ENCODE peak calls at places on chromosomes 16 and 17, in six cellular contexts. One of them, this sample, is unnamed. For H3K9me3, the result is how much of the 10 kb centered on the place peaks cover.

GRCh38 chr17:4444782-4445473 is 11.2 kb downstream of the SPNS3 start:
- DNase-seq in trophoblast cell: no peak
- DNase-seq in neuronal stem cell: no peak
- DNase-seq in IMR-90: no peak
- DNase-seq in H1: no peak
- DNase-seq in H9: no peak
- DNase-seq in this sample: no peak

GRCh38 chr16:63361032-63361624 is 1324.9 kb upstream of the CDH8 start:
- DNase-seq in neuronal stem cell: peak
- DNase-seq in trophoblast cell: peak
- DNase-seq in IMR-90: peak
- DNase-seq in H9: no peak
- DNase-seq in H1: no peak
- DNase-seq in this sample: peak

GRCh38 chr17:41071606-41072375 is 6.1 kb upstream of the KRTAP2-4 start:
- DNase-seq in trophoblast cell: no peak
- DNase-seq in H9: no peak
- DNase-seq in IMR-90: no peak
- DNase-seq in neuronal stem cell: no peak
- DNase-seq in H1: no peak
- DNase-seq in this sample: no peak

GRCh38 chr17:29412780-29413565 is 22.8 kb downstream of the TAOK1 start:
- DNase-seq in H1: no peak
- DNase-seq in H9: no peak
- DNase-seq in IMR-90: peak
- DNase-seq in neuronal stem cell: no peak
- DNase-seq in trophoblast cell: no peak
- DNase-seq in this sample: peak

GRCh38 chr17:13477180-13477611 is 124.5 kb downstream of the HS3ST3A1 start:
- DNase-seq in H9: no peak
- DNase-seq in trophoblast cell: no peak
- DNase-seq in IMR-90: peak
- DNase-seq in H1: no peak
- DNase-seq in neuronal stem cell: no peak
- DNase-seq in this sample: peak

GRCh38 chr16:69035375-69035774 is 70.1 kb upstream of the HAS3 start:
- DNase-seq in neuronal stem cell: no peak
- DNase-seq in H9: no peak
- DNase-seq in H1: no peak
- DNase-seq in trophoblast cell: no peak
- DNase-seq in IMR-90: no peak
- DNase-seq in this sample: no peak

GRCh38 chr16:84225126-84225525 is 14.7 kb downstream of the KCNG4 start:
- DNase-seq in IMR-90: no peak
- DNase-seq in trophoblast cell: no peak
- DNase-seq in H9: no peak
- DNase-seq in H1: no peak
- DNase-seq in neuronal stem cell: no peak
- DNase-seq in this sample: no peak

GRCh38 chr17:39676198-39676819 is 8.1 kb downstream of the PNMT start:
- DNase-seq in H9: no peak
- DNase-seq in H1: no peak
- DNase-seq in neuronal stem cell: no peak
- DNase-seq in IMR-90: no peak
- DNase-seq in trophoblast cell: no peak
- DNase-seq in this sample: no peak

GRCh38 chr16:74844041-74844826 is 69.6 kb upstream of the FA2H start:
- DNase-seq in IMR-90: no peak
- DNase-seq in trophoblast cell: no peak
- DNase-seq in H9: no peak
- DNase-seq in H1: no peak
- DNase-seq in neuronal stem cell: no peak
- DNase-seq in this sample: no peak

GRCh38 chr16:72858611-72859493 is 189.1 kb downstream of the ZFHX3 start:
- DNase-seq in IMR-90: peak
- DNase-seq in H1: no peak
- DNase-seq in trophoblast cell: peak
- DNase-seq in H9: no peak
- DNase-seq in neuronal stem cell: no peak
- DNase-seq in this sample: peak

GRCh38 chr16:10983175-10983558 is 38.8 kb downstream of the CLEC16A start:
- DNase-seq in trophoblast cell: no peak
- DNase-seq in neuronal stem cell: no peak
- DNase-seq in H1: no peak
- DNase-seq in H9: no peak
- DNase-seq in IMR-90: no peak
- DNase-seq in this sample: no peak

DNA sequence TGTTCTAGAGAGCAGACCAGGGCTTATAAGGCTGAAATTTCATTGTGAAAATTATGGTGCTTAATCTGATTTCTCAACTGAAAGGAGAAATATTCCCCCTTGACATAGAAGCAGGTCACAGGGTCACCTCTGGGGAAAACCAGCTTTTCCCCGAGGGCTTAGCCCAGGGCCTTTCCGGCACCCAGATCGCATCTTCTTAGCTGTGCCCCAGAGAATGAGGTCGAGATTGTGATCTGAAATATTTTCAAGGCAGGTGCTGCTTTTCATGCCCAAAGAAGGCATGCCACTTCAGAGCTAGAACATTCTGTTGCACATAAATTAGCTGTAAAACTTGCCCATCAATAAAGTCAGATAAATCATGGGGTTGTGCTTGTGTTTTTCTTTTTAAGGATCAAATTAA is 25.4 kb upstream of the ARHGAP17 start:
- DNase-seq in trophoblast cell: peak
- DNase-seq in H9: no peak
- DNase-seq in neuronal stem cell: no peak
- DNase-seq in IMR-90: no peak
- DNase-seq in H1: no peak
- DNase-seq in this sample: no peak
- H3K14ac ChIP-seq in trophoblast cell: no peak
- H3K14ac ChIP-seq in H9: no peak
- H3K14ac ChIP-seq in neuronal stem cell: no peak
- H3K14ac ChIP-seq in IMR-90: no peak
- H3K14ac ChIP-seq in H1: no peak
- H3K14ac ChIP-seq in this sample: no peak

GRCh38 chr17:36863131-36863530 is 74.1 kb upstream of the LHX1 start:
- DNase-seq in trophoblast cell: no peak
- DNase-seq in neuronal stem cell: no peak
- DNase-seq in H9: no peak
- DNase-seq in H1: no peak
- DNase-seq in IMR-90: no peak
- DNase-seq in this sample: no peak

GRCh38 chr17:36864827-36865320 is 72.4 kb upstream of the LHX1 start:
- DNase-seq in neuronal stem cell: no peak
- DNase-seq in H9: no peak
- DNase-seq in trophoblast cell: no peak
- DNase-seq in IMR-90: no peak
- DNase-seq in H1: no peak
- DNase-seq in this sample: no peak

GRCh38 chr17:36864230-36864629 is 73.0 kb upstream of the LHX1 start:
- DNase-seq in IMR-90: no peak
- DNase-seq in trophoblast cell: no peak
- DNase-seq in H1: no peak
- DNase-seq in neuronal stem cell: no peak
- DNase-seq in H9: no peak
- DNase-seq in this sample: no peak

GRCh38 chr17:36862116-36862920 is 75.0 kb upstream of the LHX1 start:
- DNase-seq in IMR-90: no peak
- DNase-seq in trophoblast cell: no peak
- DNase-seq in neuronal stem cell: no peak
- DNase-seq in H9: no peak
- DNase-seq in H1: no peak
- DNase-seq in this sample: no peak

GRCh38 chr17:36863676-36864075 is 73.6 kb upstream of the LHX1 start:
- DNase-seq in H1: no peak
- DNase-seq in trophoblast cell: no peak
- DNase-seq in H9: no peak
- DNase-seq in IMR-90: no peak
- DNase-seq in neuronal stem cell: no peak
- DNase-seq in this sample: no peak
- H2AK5ac ChIP-seq in H1: no peak
- H2AK5ac ChIP-seq in trophoblast cell: no peak
- H2AK5ac ChIP-seq in H9: no peak
- H2AK5ac ChIP-seq in IMR-90: no peak
- H2AK5ac ChIP-seq in neuronal stem cell: peak
- H2AK5ac ChIP-seq in this sample: no peak

GRCh38 chr16:4900036-4900435 is 36.9 kb downstream of the PPL start:
- DNase-seq in H1: no peak
- DNase-seq in IMR-90: no peak
- DNase-seq in neuronal stem cell: no peak
- DNase-seq in H9: no peak
- DNase-seq in trophoblast cell: no peak
- DNase-seq in this sample: no peak

GRCh38 chr16:4904942-4905615 is 31.9 kb downstream of the PPL start:
- DNase-seq in H1: no peak
- DNase-seq in H9: no peak
- DNase-seq in trophoblast cell: no peak
- DNase-seq in IMR-90: no peak
- DNase-seq in neuronal stem cell: no peak
- DNase-seq in this sample: no peak

GRCh38 chr16:4900750-4901149 is 36.2 kb downstream of the PPL start:
- DNase-seq in H1: no peak
- DNase-seq in IMR-90: no peak
- DNase-seq in trophoblast cell: no peak
- DNase-seq in neuronal stem cell: no peak
- DNase-seq in H9: no peak
- DNase-seq in this sample: no peak

GRCh38 chr16:4902038-4902437 is 34.9 kb downstream of the PPL start:
- DNase-seq in trophoblast cell: no peak
- DNase-seq in H9: no peak
- DNase-seq in neuronal stem cell: no peak
- DNase-seq in IMR-90: no peak
- DNase-seq in H1: no peak
- DNase-seq in this sample: no peak

GRCh38 chr16:4904108-4904941 is 32.6 kb downstream of the PPL start:
- DNase-seq in IMR-90: no peak
- DNase-seq in trophoblast cell: no peak
- DNase-seq in neuronal stem cell: no peak
- DNase-seq in H9: no peak
- DNase-seq in H1: no peak
- DNase-seq in this sample: no peak
- H3K9me3 ChIP-seq in IMR-90: under half
- H3K9me3 ChIP-seq in trophoblast cell: under half
- H3K9me3 ChIP-seq in neuronal stem cell: under half
- H3K9me3 ChIP-seq in H9: under half
- H3K9me3 ChIP-seq in H1: under half
- H3K9me3 ChIP-seq in this sample: under half

DNA sequence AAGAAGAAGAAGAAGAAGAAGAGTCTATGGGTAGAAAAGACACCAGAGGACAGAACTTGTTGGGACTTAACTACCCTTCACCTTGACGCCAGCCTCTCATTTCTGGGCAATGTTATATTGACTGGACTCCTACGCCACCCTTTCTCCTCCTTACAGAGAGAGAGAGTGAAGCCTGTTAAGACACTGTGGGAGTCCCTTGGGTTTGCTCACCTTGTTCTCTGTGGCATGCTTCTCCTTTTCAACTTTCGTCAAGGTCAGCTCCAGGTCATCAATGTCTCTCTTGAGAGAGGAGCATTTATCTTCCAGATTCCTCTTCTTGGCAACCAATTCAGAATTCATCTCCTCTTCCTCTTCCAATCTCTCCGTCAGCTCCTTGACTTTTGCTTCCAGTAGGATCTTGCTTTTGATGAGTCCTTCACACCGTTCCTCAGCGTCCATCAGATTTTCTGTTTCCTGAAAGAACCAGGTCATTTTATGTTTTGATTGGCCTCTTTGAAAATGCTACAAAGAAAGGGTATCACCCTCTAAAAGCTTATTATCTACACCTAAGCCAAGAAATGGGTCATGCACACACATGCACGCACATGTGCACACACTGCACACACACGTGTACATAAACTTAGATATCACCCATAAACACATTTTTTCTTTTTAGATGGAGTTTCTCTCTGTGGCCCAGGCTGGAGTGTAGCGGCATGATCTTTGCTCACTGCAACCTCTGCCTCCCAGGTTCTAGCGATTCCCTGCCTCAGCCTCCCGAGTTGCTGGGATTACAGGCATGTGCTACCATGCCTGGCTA is 48.8 kb downstream of the MYH13 start:
- DNase-seq in H9: no peak
- DNase-seq in trophoblast cell: no peak
- DNase-seq in H1: no peak
- DNase-seq in neuronal stem cell: no peak
- DNase-seq in IMR-90: no peak
- DNase-seq in this sample: no peak
- H3K14ac ChIP-seq in H9: no peak
- H3K14ac ChIP-seq in trophoblast cell: no peak
- H3K14ac ChIP-seq in H1: no peak
- H3K14ac ChIP-seq in neuronal stem cell: no peak
- H3K14ac ChIP-seq in IMR-90: no peak
- H3K14ac ChIP-seq in this sample: no peak

DNA sequence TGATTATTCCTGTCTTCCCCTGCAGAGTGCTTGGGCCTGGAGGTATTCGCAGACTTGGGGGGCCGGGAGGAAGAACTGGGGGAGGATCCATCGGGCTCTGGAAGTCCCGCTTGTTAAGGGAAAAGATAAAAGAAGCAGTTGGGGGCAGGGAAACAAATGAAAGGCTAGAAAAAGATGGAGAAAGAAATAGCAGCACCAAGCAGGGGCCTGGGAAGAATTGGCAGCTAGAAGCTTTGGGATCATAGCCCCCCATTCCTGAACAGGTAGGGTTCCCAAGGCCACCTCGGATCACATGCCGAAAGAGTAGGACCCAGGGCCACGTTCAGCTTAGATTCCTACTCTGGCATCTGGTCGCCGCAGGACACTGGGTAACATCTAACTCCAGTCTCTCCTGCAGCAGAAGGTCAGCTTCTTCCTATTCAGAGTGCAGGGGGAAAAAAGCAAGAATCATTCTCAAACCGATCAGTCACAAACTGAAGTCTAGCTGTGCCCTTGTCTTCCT is 23.6 kb downstream of the ADAM11 start:
- DNase-seq in H9: peak
- DNase-seq in IMR-90: no peak
- DNase-seq in neuronal stem cell: no peak
- DNase-seq in H1: no peak
- DNase-seq in trophoblast cell: no peak
- DNase-seq in this sample: no peak
- H2AK5ac ChIP-seq in H9: no peak
- H2AK5ac ChIP-seq in IMR-90: peak
- H2AK5ac ChIP-seq in neuronal stem cell: no peak
- H2AK5ac ChIP-seq in H1: no peak
- H2AK5ac ChIP-seq in trophoblast cell: no peak
- H2AK5ac ChIP-seq in this sample: no peak

GRCh38 chr16:53433930-53434435 is 288 bp upstream of the RBL2 start:
- DNase-seq in IMR-90: peak
- DNase-seq in H9: no peak
- DNase-seq in H1: no peak
- DNase-seq in neuronal stem cell: no peak
- DNase-seq in trophoblast cell: peak
- DNase-seq in this sample: peak
- H3K9me3 ChIP-seq in IMR-90: under half
- H3K9me3 ChIP-seq in H9: under half
- H3K9me3 ChIP-seq in H1: under half
- H3K9me3 ChIP-seq in neuronal stem cell: under half
- H3K9me3 ChIP-seq in trophoblast cell: under half
- H3K9me3 ChIP-seq in this sample: under half

This sample was measured in mesenchymal stem cell.